ENCODE peak calls at places on chromosomes 3 and 15, in ten cellular contexts. One of them, this sample, is unnamed.

GRCh38 chr15:58628206-58629057 is 121.1 kb downstream of the ADAM10 start:
- DNase-seq in brain microvascular endothelial cell: no peak
- DNase-seq in SJSA1: no peak
- DNase-seq in fibroblast of the aortic adventitia: peak; percentile 36
- DNase-seq in body of pancreas: no peak
- DNase-seq in neuronal stem cell: no peak
- DNase-seq in heart right ventricle: no peak
- DNase-seq in effector memory CD4-positive, alpha-beta T cell: no peak
- DNase-seq in AG04449: no peak
- DNase-seq in esophagus squamous epithelium: no peak
- DNase-seq in this sample: no peak

GRCh38 chr3:143952569-143953069 is 19.0 kb upstream of the DIPK2A start:
- DNase-seq in fibroblast of the aortic adventitia: no peak
- DNase-seq in esophagus squamous epithelium: no peak
- DNase-seq in effector memory CD4-positive, alpha-beta T cell: no peak
- DNase-seq in SJSA1: no peak
- DNase-seq in AG04449: no peak
- DNase-seq in brain microvascular endothelial cell: no peak
- DNase-seq in body of pancreas: no peak
- DNase-seq in neuronal stem cell: no peak
- DNase-seq in heart right ventricle: no peak
- DNase-seq in this sample: no peak

GRCh38 chr3:53750253-53751210 is 95.7 kb downstream of the CHDH start:
- DNase-seq in AG04449: no peak
- DNase-seq in neuronal stem cell: no peak
- DNase-seq in body of pancreas: no peak
- DNase-seq in effector memory CD4-positive, alpha-beta T cell: no peak
- DNase-seq in heart right ventricle: peak; percentile 40
- DNase-seq in esophagus squamous epithelium: no peak
- DNase-seq in fibroblast of the aortic adventitia: no peak
- DNase-seq in brain microvascular endothelial cell: no peak
- DNase-seq in SJSA1: no peak
- DNase-seq in this sample: no peak

GRCh38 chr3:37291275-37291700 is 116.9 kb upstream of the LRRFIP2 start:
- DNase-seq in heart right ventricle: no peak
- DNase-seq in esophagus squamous epithelium: no peak
- DNase-seq in neuronal stem cell: no peak
- DNase-seq in brain microvascular endothelial cell: peak; percentile 74
- DNase-seq in SJSA1: no peak
- DNase-seq in effector memory CD4-positive, alpha-beta T cell: no peak
- DNase-seq in fibroblast of the aortic adventitia: peak; percentile 91
- DNase-seq in AG04449: peak; percentile 31
- DNase-seq in body of pancreas: no peak
- DNase-seq in this sample: no peak

GRCh38 chr3:146160964-146161724 is at the start of gene PLOD2:
- DNase-seq in AG04449: peak; percentile 83
- DNase-seq in esophagus squamous epithelium: no peak
- DNase-seq in fibroblast of the aortic adventitia: peak; percentile 89
- DNase-seq in effector memory CD4-positive, alpha-beta T cell: no peak
- DNase-seq in brain microvascular endothelial cell: peak; percentile 85
- DNase-seq in heart right ventricle: peak; percentile 72
- DNase-seq in SJSA1: peak; percentile 82
- DNase-seq in neuronal stem cell: peak; percentile 65
- DNase-seq in body of pancreas: peak; percentile 85
- DNase-seq in this sample: peak; percentile 77

GRCh38 chr3:184562875-184563568 is 1.4 kb downstream of the EPHB3 start:
- DNase-seq in heart right ventricle: no peak
- DNase-seq in effector memory CD4-positive, alpha-beta T cell: no peak
- DNase-seq in AG04449: no peak
- DNase-seq in fibroblast of the aortic adventitia: peak; percentile 46
- DNase-seq in neuronal stem cell: no peak
- DNase-seq in SJSA1: no peak
- DNase-seq in esophagus squamous epithelium: no peak
- DNase-seq in brain microvascular endothelial cell: no peak
- DNase-seq in body of pancreas: no peak
- DNase-seq in this sample: peak; percentile 61

GRCh38 chr3:84224262-84224661 is 734.5 kb upstream of the CADM2 start:
- DNase-seq in neuronal stem cell: no peak
- DNase-seq in AG04449: no peak
- DNase-seq in body of pancreas: no peak
- DNase-seq in brain microvascular endothelial cell: no peak
- DNase-seq in SJSA1: no peak
- DNase-seq in effector memory CD4-positive, alpha-beta T cell: no peak
- DNase-seq in esophagus squamous epithelium: no peak
- DNase-seq in heart right ventricle: no peak
- DNase-seq in fibroblast of the aortic adventitia: no peak
- DNase-seq in this sample: no peak

GRCh38 chr3:172991424-172991996 is 149.5 kb downstream of the SPATA16 start:
- DNase-seq in neuronal stem cell: no peak
- DNase-seq in body of pancreas: no peak
- DNase-seq in AG04449: no peak
- DNase-seq in brain microvascular endothelial cell: no peak
- DNase-seq in fibroblast of the aortic adventitia: no peak
- DNase-seq in esophagus squamous epithelium: no peak
- DNase-seq in SJSA1: no peak
- DNase-seq in heart right ventricle: no peak
- DNase-seq in effector memory CD4-positive, alpha-beta T cell: no peak
- DNase-seq in this sample: no peak

GRCh38 chr15:85750807-85751730 is 43.7 kb downstream of the KLHL25 start:
- DNase-seq in fibroblast of the aortic adventitia: peak; percentile 18
- DNase-seq in heart right ventricle: no peak
- DNase-seq in AG04449: no peak
- DNase-seq in brain microvascular endothelial cell: no peak
- DNase-seq in esophagus squamous epithelium: no peak
- DNase-seq in neuronal stem cell: no peak
- DNase-seq in effector memory CD4-positive, alpha-beta T cell: no peak
- DNase-seq in body of pancreas: no peak
- DNase-seq in SJSA1: no peak
- DNase-seq in this sample: peak; percentile 60

GRCh38 chr15:85748729-85749128 is 46.0 kb downstream of the KLHL25 start:
- DNase-seq in fibroblast of the aortic adventitia: no peak
- DNase-seq in AG04449: no peak
- DNase-seq in body of pancreas: no peak
- DNase-seq in effector memory CD4-positive, alpha-beta T cell: no peak
- DNase-seq in esophagus squamous epithelium: no peak
- DNase-seq in brain microvascular endothelial cell: no peak
- DNase-seq in SJSA1: no peak
- DNase-seq in heart right ventricle: no peak
- DNase-seq in neuronal stem cell: no peak
- DNase-seq in this sample: peak; percentile 27

GRCh38 chr15:85748176-85748575 is 46.5 kb downstream of the KLHL25 start:
- DNase-seq in brain microvascular endothelial cell: no peak
- DNase-seq in esophagus squamous epithelium: no peak
- DNase-seq in fibroblast of the aortic adventitia: no peak
- DNase-seq in effector memory CD4-positive, alpha-beta T cell: no peak
- DNase-seq in heart right ventricle: no peak
- DNase-seq in AG04449: no peak
- DNase-seq in neuronal stem cell: no peak
- DNase-seq in SJSA1: no peak
- DNase-seq in body of pancreas: no peak
- DNase-seq in this sample: no peak

GRCh38 chr15:85750319-85750806 is 44.4 kb downstream of the KLHL25 start:
- DNase-seq in fibroblast of the aortic adventitia: peak; percentile 61
- DNase-seq in AG04449: no peak
- DNase-seq in brain microvascular endothelial cell: peak; percentile 18
- DNase-seq in neuronal stem cell: no peak
- DNase-seq in SJSA1: no peak
- DNase-seq in body of pancreas: peak; percentile 38
- DNase-seq in heart right ventricle: peak; percentile 68
- DNase-seq in effector memory CD4-positive, alpha-beta T cell: no peak
- DNase-seq in esophagus squamous epithelium: no peak
- DNase-seq in this sample: peak; percentile 91

DNA sequence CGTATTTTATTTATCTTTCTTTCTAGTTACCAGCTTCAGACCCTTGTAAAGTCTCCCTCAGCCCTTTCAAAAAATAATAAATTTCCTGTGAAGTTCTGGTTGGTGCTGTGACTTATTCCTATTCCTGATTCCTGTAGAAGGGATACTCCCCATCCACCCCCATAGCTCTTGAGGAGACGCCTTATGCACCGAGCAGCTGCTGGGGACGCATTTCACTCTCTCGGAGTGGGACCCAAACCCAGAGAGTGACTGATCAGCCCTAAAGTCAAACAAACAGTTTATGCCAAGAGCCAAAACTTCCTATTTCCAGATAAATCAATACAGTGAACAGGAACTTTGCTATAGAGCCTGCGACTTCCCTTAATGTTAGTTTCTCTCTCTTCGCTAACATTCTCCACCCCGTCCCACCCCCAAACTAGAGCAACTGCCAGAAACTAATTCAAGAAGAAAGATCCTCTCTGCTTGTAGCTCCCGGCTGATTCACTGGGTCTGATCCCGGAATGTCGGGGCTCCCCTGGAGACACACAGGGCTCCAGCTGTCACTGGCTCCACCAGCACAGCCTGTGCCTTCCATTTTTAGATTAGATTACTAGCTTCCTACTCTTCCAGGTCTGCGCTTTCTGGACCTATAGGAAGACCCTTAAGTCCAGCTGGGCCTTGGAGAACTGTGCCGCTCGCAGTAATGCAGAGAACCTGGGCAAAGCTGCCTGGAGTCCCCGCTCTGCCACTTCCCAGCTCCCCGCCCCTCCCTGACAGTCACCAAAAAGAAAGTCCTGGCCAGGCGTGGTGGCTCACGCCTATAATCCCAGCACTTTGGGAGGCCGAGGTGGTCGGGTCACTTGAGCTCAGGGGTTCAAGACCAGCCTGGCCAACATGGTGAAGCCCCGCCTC is 45.2 kb downstream of the KLHL25 start:
- DNase-seq in heart right ventricle: peak; percentile 65
- DNase-seq in SJSA1: no peak
- DNase-seq in AG04449: no peak
- DNase-seq in fibroblast of the aortic adventitia: peak; percentile 52
- DNase-seq in neuronal stem cell: no peak
- DNase-seq in esophagus squamous epithelium: no peak
- DNase-seq in brain microvascular endothelial cell: no peak
- DNase-seq in effector memory CD4-positive, alpha-beta T cell: no peak
- DNase-seq in body of pancreas: no peak
- DNase-seq in this sample: peak; percentile 72
- H3K4me3 ChIP-seq in heart right ventricle: peak overlapping the region; percentile 8
- H3K4me3 ChIP-seq in SJSA1: no peak overlapping the region
- H3K4me3 ChIP-seq in AG04449: no peak overlapping the region
- H3K4me3 ChIP-seq in fibroblast of the aortic adventitia: no peak overlapping the region
- H3K4me3 ChIP-seq in neuronal stem cell: no peak overlapping the region
- H3K4me3 ChIP-seq in esophagus squamous epithelium: peak overlapping the region; percentile 39
- H3K4me3 ChIP-seq in brain microvascular endothelial cell: no peak overlapping the region
- H3K4me3 ChIP-seq in effector memory CD4-positive, alpha-beta T cell: no peak overlapping the region
- H3K4me3 ChIP-seq in body of pancreas: no peak overlapping the region
- H3K4me3 ChIP-seq in this sample: peak overlapping the region; percentile 10

GRCh38 chr3:23665741-23666140 is 140.0 kb upstream of the UBE2E1 start:
- DNase-seq in body of pancreas: no peak
- DNase-seq in esophagus squamous epithelium: no peak
- DNase-seq in fibroblast of the aortic adventitia: no peak
- DNase-seq in AG04449: no peak
- DNase-seq in effector memory CD4-positive, alpha-beta T cell: no peak
- DNase-seq in SJSA1: no peak
- DNase-seq in brain microvascular endothelial cell: peak; percentile 31
- DNase-seq in heart right ventricle: no peak
- DNase-seq in neuronal stem cell: no peak
- DNase-seq in this sample: no peak

GRCh38 chr3:23664459-23664858 is 141.3 kb upstream of the UBE2E1 start:
- DNase-seq in body of pancreas: no peak
- DNase-seq in neuronal stem cell: no peak
- DNase-seq in AG04449: no peak
- DNase-seq in brain microvascular endothelial cell: no peak
- DNase-seq in esophagus squamous epithelium: no peak
- DNase-seq in heart right ventricle: no peak
- DNase-seq in effector memory CD4-positive, alpha-beta T cell: no peak
- DNase-seq in SJSA1: no peak
- DNase-seq in fibroblast of the aortic adventitia: no peak
- DNase-seq in this sample: no peak

GRCh38 chr3:23663246-23663645 is 142.5 kb upstream of the UBE2E1 start:
- DNase-seq in neuronal stem cell: no peak
- DNase-seq in SJSA1: no peak
- DNase-seq in heart right ventricle: peak; percentile 43
- DNase-seq in esophagus squamous epithelium: no peak
- DNase-seq in body of pancreas: no peak
- DNase-seq in brain microvascular endothelial cell: no peak
- DNase-seq in effector memory CD4-positive, alpha-beta T cell: no peak
- DNase-seq in AG04449: no peak
- DNase-seq in fibroblast of the aortic adventitia: peak; percentile 74
- DNase-seq in this sample: peak; percentile 24

GRCh38 chr3:23662079-23662617 is 143.6 kb upstream of the UBE2E1 start:
- DNase-seq in heart right ventricle: no peak
- DNase-seq in effector memory CD4-positive, alpha-beta T cell: no peak
- DNase-seq in SJSA1: peak; percentile 56
- DNase-seq in brain microvascular endothelial cell: no peak
- DNase-seq in body of pancreas: no peak
- DNase-seq in AG04449: no peak
- DNase-seq in fibroblast of the aortic adventitia: no peak
- DNase-seq in neuronal stem cell: no peak
- DNase-seq in esophagus squamous epithelium: no peak
- DNase-seq in this sample: no peak

GRCh38 chr3:23663661-23664186 is 142.0 kb upstream of the UBE2E1 start:
- DNase-seq in heart right ventricle: no peak
- DNase-seq in neuronal stem cell: no peak
- DNase-seq in body of pancreas: no peak
- DNase-seq in SJSA1: no peak
- DNase-seq in AG04449: no peak
- DNase-seq in esophagus squamous epithelium: no peak
- DNase-seq in fibroblast of the aortic adventitia: peak; percentile 57
- DNase-seq in brain microvascular endothelial cell: no peak
- DNase-seq in effector memory CD4-positive, alpha-beta T cell: no peak
- DNase-seq in this sample: no peak
- H3K4me3 ChIP-seq in heart right ventricle: no peak overlapping the region
- H3K4me3 ChIP-seq in neuronal stem cell: no peak overlapping the region
- H3K4me3 ChIP-seq in body of pancreas: no peak overlapping the region
- H3K4me3 ChIP-seq in SJSA1: no peak overlapping the region
- H3K4me3 ChIP-seq in AG04449: no peak overlapping the region
- H3K4me3 ChIP-seq in esophagus squamous epithelium: no peak overlapping the region
- H3K4me3 ChIP-seq in fibroblast of the aortic adventitia: no peak overlapping the region
- H3K4me3 ChIP-seq in brain microvascular endothelial cell: no peak overlapping the region
- H3K4me3 ChIP-seq in effector memory CD4-positive, alpha-beta T cell: no peak overlapping the region
- H3K4me3 ChIP-seq in this sample: no peak overlapping the region

GRCh38 chr3:118882353-118882947 is 152.2 kb downstream of the IGSF11 start:
- DNase-seq in esophagus squamous epithelium: no peak
- DNase-seq in AG04449: peak; percentile 23
- DNase-seq in neuronal stem cell: peak; percentile 65
- DNase-seq in body of pancreas: peak; percentile 82
- DNase-seq in brain microvascular endothelial cell: peak; percentile 66
- DNase-seq in SJSA1: peak; percentile 53
- DNase-seq in fibroblast of the aortic adventitia: peak; percentile 74
- DNase-seq in effector memory CD4-positive, alpha-beta T cell: peak; percentile 22
- DNase-seq in heart right ventricle: peak; percentile 51
- DNase-seq in this sample: peak; percentile 36
- H3K4me3 ChIP-seq in esophagus squamous epithelium: no peak overlapping the region
- H3K4me3 ChIP-seq in AG04449: no peak overlapping the region
- H3K4me3 ChIP-seq in neuronal stem cell: no peak overlapping the region
- H3K4me3 ChIP-seq in body of pancreas: no peak overlapping the region
- H3K4me3 ChIP-seq in brain microvascular endothelial cell: no peak overlapping the region
- H3K4me3 ChIP-seq in SJSA1: no peak overlapping the region
- H3K4me3 ChIP-seq in fibroblast of the aortic adventitia: no peak overlapping the region
- H3K4me3 ChIP-seq in effector memory CD4-positive, alpha-beta T cell: no peak overlapping the region
- H3K4me3 ChIP-seq in heart right ventricle: no peak overlapping the region
- H3K4me3 ChIP-seq in this sample: no peak overlapping the region

DNA sequence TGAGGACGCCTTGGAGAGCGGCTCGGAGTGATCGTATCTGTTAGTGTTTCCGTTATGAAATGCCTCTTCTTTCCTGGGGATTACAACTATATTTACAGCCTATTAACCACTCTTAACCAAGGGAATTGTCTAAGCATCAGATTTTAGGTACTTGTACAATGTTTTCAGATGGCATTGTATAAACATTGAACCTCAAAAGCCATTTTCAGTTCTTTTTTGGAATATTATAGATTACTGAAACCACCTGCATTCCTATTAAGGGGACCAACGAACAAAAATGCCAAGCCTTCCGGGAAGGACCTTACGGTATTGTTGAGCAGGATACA is 1.1 kb downstream of the NEO1 start:
- DNase-seq in SJSA1: no peak
- DNase-seq in heart right ventricle: no peak
- DNase-seq in brain microvascular endothelial cell: no peak
- DNase-seq in body of pancreas: no peak
- DNase-seq in AG04449: no peak
- DNase-seq in esophagus squamous epithelium: no peak
- DNase-seq in fibroblast of the aortic adventitia: no peak
- DNase-seq in effector memory CD4-positive, alpha-beta T cell: no peak
- DNase-seq in neuronal stem cell: no peak
- DNase-seq in this sample: no peak
- H3K4me3 ChIP-seq in SJSA1: peak overlapping the region; percentile 94
- H3K4me3 ChIP-seq in heart right ventricle: peak overlapping the region; percentile 80
- H3K4me3 ChIP-seq in brain microvascular endothelial cell: peak overlapping the region; percentile 63
- H3K4me3 ChIP-seq in body of pancreas: peak overlapping the region; percentile 69
- H3K4me3 ChIP-seq in AG04449: peak overlapping the region; percentile 71
- H3K4me3 ChIP-seq in esophagus squamous epithelium: peak overlapping the region; percentile 94
- H3K4me3 ChIP-seq in fibroblast of the aortic adventitia: peak overlapping the region; percentile 68
- H3K4me3 ChIP-seq in effector memory CD4-positive, alpha-beta T cell: peak overlapping the region; percentile 70
- H3K4me3 ChIP-seq in neuronal stem cell: peak overlapping the region; percentile 98
- H3K4me3 ChIP-seq in this sample: peak overlapping the region; percentile 64